ENCODE peak calls at places on chromosomes 4 and X, in ten cellular contexts. F, M, O, W, B, C, T, R, H and X are unnamed samples.

GRCh38 chrX:13092455-13092941 is 48.1 kb upstream of the FAM9C start:
- DNase-seq in C (no peak), M (no peak), B (no peak), T (no peak), W (peak), R (no peak), F (no peak), H (no peak), O (no peak), X (no peak)

GRCh38 chrX:97556359-97556758 is 672.7 kb downstream of the RPA4 start:
- DNase-seq in T (no peak), W (no peak), R (no peak), O (no peak), B (no peak), M (no peak), F (no peak), H (no peak), C (no peak), X (no peak)

GRCh38 chr4:7591409-7592063 is 156.8 kb upstream of the PSAPL1 start:
- DNase-seq in F (no peak), C (no peak), W (no peak), B (no peak), H (no peak), R (no peak), O (no peak), M (no peak), T (no peak), X (no peak)

GRCh38 chr4:154024097-154024496 is 235.2 kb upstream of the SFRP2 start:
- DNase-seq in H (no peak), C (no peak), W (no peak), B (no peak), R (no peak), F (no peak), O (no peak), M (no peak), T (no peak), X (no peak)

GRCh38 chrX:18995216-18995615 is 11.3 kb upstream of the PHKA2 start:
- DNase-seq in H (no peak), T (no peak), M (peak), C (no peak), R (peak), W (no peak), F (no peak), B (peak), O (no peak), X (no peak)

GRCh38 chr4:4717692-4718091 is 141.8 kb upstream of the MSX1 start:
- DNase-seq in C (no peak), R (peak), F (no peak), T (no peak), H (no peak), M (no peak), B (peak), O (no peak), W (no peak), X (no peak)

GRCh38 chrX:12583543-12583942 is 207.7 kb upstream of the PRPS2 start:
- DNase-seq in F (no peak), B (no peak), M (no peak), R (no peak), C (no peak), O (no peak), H (no peak), W (no peak), T (no peak), X (no peak)

GRCh38 chr4:125390126-125390525 is 75.4 kb downstream of the FAT4 start:
- DNase-seq in F (no peak), T (no peak), B (peak), O (peak), W (no peak), H (no peak), C (peak), M (peak), R (peak), X (no peak)

GRCh38 chr4:154231796-154232478 is 259.7 kb downstream of the DCHS2 start:
- DNase-seq in W (no peak), C (no peak), M (no peak), R (no peak), H (no peak), T (no peak), F (no peak), O (no peak), B (no peak), X (no peak)

GRCh38 chrX:39900788-39901170 is 197.0 kb downstream of the BCOR start:
- DNase-seq in F (peak), W (no peak), H (no peak), R (no peak), B (no peak), C (no peak), M (no peak), T (no peak), O (no peak), X (peak)

GRCh38 chrX:149372861-149373260 is 132.2 kb downstream of the IDS start:
- DNase-seq in W (no peak), R (no peak), B (no peak), T (no peak), M (no peak), C (no peak), O (no peak), F (no peak), H (no peak), X (peak)

GRCh38 chr4:111854494-111855087 is 290.7 kb upstream of the FAM241A start:
- DNase-seq in F (peak), C (no peak), B (peak), H (peak), O (peak), T (no peak), M (peak), R (peak), W (no peak), X (peak)

GRCh38 chrX:132294192-132294591 is 74.9 kb upstream of the RAP2C start:
- DNase-seq in B (no peak), O (no peak), H (no peak), W (no peak), C (no peak), T (no peak), R (no peak), M (no peak), F (no peak), X (no peak)

GRCh38 chr4:11724731-11725130 is 296.0 kb upstream of the HS3ST1 start:
- DNase-seq in C (peak), T (no peak), F (no peak), W (no peak), M (peak), H (no peak), O (no peak), B (peak), R (peak), X (peak)

GRCh38 chrX:150897371-150898319 is 823 bp downstream of the CD99L2 start:
- DNase-seq in C (no peak), W (no peak), R (no peak), H (peak), F (peak), O (no peak), B (peak), M (peak), T (peak), X (peak)

GRCh38 chrX:29617725-29618124 is 597.6 kb upstream of the MAGEB2 start:
- DNase-seq in B (no peak), C (no peak), W (no peak), M (no peak), R (no peak), H (no peak), F (no peak), O (no peak), T (no peak), X (no peak)

GRCh38 chr4:24419147-24420034 is 165.0 kb downstream of the DHX15 start:
- DNase-seq in H (peak), M (peak), R (peak), F (peak), O (peak), C (peak), W (peak), T (peak), B (peak), X (peak)

GRCh38 chrX:24080670-24081069 is 25.9 kb downstream of the EIF2S3 start:
- DNase-seq in F (no peak), R (no peak), H (no peak), B (no peak), M (no peak), T (no peak), W (no peak), O (no peak), C (no peak), X (no peak)

GRCh38 chrX:86047174-86047991 is at the start of gene CHM:
- DNase-seq in C (no peak), O (peak), T (peak), B (peak), R (peak), W (no peak), M (peak), F (peak), H (peak), X (no peak)

GRCh38 chr4:19748470-19748869 is 503.2 kb upstream of the SLIT2 start:
- DNase-seq in T (no peak), B (peak), H (peak), W (no peak), R (peak), M (no peak), O (peak), F (no peak), C (no peak), X (no peak)